ENCODE peak calls at places on chromosomes 6 and 20, in six cellular contexts. One of them, this sample, is unnamed.

GRCh38 chr6:151475653-151476523 is 17.9 kb upstream of the CCDC170 start:
- DNase-seq in mesenchymal stem cell: peak
- DNase-seq in H1: peak
- DNase-seq in neuronal stem cell: no peak
- DNase-seq in IMR-90: peak
- DNase-seq in H9: peak
- DNase-seq in this sample: peak

GRCh38 chr6:157645201-157645795 is 177.7 kb upstream of the SNX9 start:
- DNase-seq in mesenchymal stem cell: no peak
- DNase-seq in IMR-90: no peak
- DNase-seq in neuronal stem cell: no peak
- DNase-seq in H9: no peak
- DNase-seq in H1: no peak
- DNase-seq in this sample: no peak

GRCh38 chr6:14822689-14823088 is 423.2 kb upstream of the JARID2 start:
- DNase-seq in neuronal stem cell: no peak
- DNase-seq in H9: no peak
- DNase-seq in H1: no peak
- DNase-seq in mesenchymal stem cell: no peak
- DNase-seq in IMR-90: peak
- DNase-seq in this sample: no peak

GRCh38 chr6:17413313-17413750 is 19.9 kb downstream of the CAP2 start:
- DNase-seq in H9: no peak
- DNase-seq in H1: no peak
- DNase-seq in IMR-90: peak
- DNase-seq in neuronal stem cell: no peak
- DNase-seq in mesenchymal stem cell: peak
- DNase-seq in this sample: no peak

GRCh38 chr6:87908978-87909802 is 138.5 kb upstream of the SPACA1 start:
- DNase-seq in H1: no peak
- DNase-seq in IMR-90: no peak
- DNase-seq in mesenchymal stem cell: no peak
- DNase-seq in neuronal stem cell: no peak
- DNase-seq in H9: no peak
- DNase-seq in this sample: no peak

GRCh38 chr20:62533591-62534495 is 58.0 kb upstream of the GATA5 start:
- DNase-seq in H1: no peak
- DNase-seq in mesenchymal stem cell: no peak
- DNase-seq in neuronal stem cell: no peak
- DNase-seq in IMR-90: no peak
- DNase-seq in H9: no peak
- DNase-seq in this sample: no peak

GRCh38 chr20:24872291-24873014 is 76.6 kb upstream of the CST7 start:
- DNase-seq in IMR-90: no peak
- DNase-seq in H9: no peak
- DNase-seq in neuronal stem cell: no peak
- DNase-seq in mesenchymal stem cell: no peak
- DNase-seq in H1: no peak
- DNase-seq in this sample: no peak

GRCh38 chr20:31915491-31916280 is 36.2 kb downstream of the PDRG1 start:
- DNase-seq in H9: no peak
- DNase-seq in IMR-90: no peak
- DNase-seq in H1: no peak
- DNase-seq in mesenchymal stem cell: no peak
- DNase-seq in neuronal stem cell: no peak
- DNase-seq in this sample: no peak

GRCh38 chr6:45590225-45590624 is 212.5 kb upstream of the SUPT3H start:
- DNase-seq in H9: no peak
- DNase-seq in IMR-90: peak
- DNase-seq in neuronal stem cell: no peak
- DNase-seq in mesenchymal stem cell: peak
- DNase-seq in H1: peak
- DNase-seq in this sample: peak

GRCh38 chr6:23672737-23673136 is 453.3 kb upstream of the NRSN1 start:
- DNase-seq in mesenchymal stem cell: no peak
- DNase-seq in neuronal stem cell: no peak
- DNase-seq in H9: no peak
- DNase-seq in IMR-90: no peak
- DNase-seq in H1: no peak
- DNase-seq in this sample: no peak

GRCh38 chr6:6439778-6440177 is 119.3 kb upstream of the F13A1 start:
- DNase-seq in H9: no peak
- DNase-seq in H1: no peak
- DNase-seq in mesenchymal stem cell: no peak
- DNase-seq in neuronal stem cell: no peak
- DNase-seq in IMR-90: no peak
- DNase-seq in this sample: no peak

GRCh38 chr20:37204056-37204455 is 24.7 kb upstream of the MROH8 start:
- DNase-seq in neuronal stem cell: no peak
- DNase-seq in mesenchymal stem cell: no peak
- DNase-seq in H9: no peak
- DNase-seq in H1: no peak
- DNase-seq in IMR-90: no peak
- DNase-seq in this sample: no peak

GRCh38 chr6:44002591-44003344 is 124.5 kb downstream of the MRPL14 start:
- DNase-seq in mesenchymal stem cell: peak
- DNase-seq in neuronal stem cell: no peak
- DNase-seq in H1: peak
- DNase-seq in H9: peak
- DNase-seq in IMR-90: peak
- DNase-seq in this sample: peak

GRCh38 chr6:168049277-168049676 is 29.7 kb downstream of the FRMD1 start:
- DNase-seq in neuronal stem cell: no peak
- DNase-seq in H1: no peak
- DNase-seq in mesenchymal stem cell: no peak
- DNase-seq in IMR-90: no peak
- DNase-seq in H9: no peak
- DNase-seq in this sample: no peak

GRCh38 chr6:154909821-154910220 is 85.3 kb upstream of the TIAM2 start:
- DNase-seq in neuronal stem cell: peak
- DNase-seq in mesenchymal stem cell: no peak
- DNase-seq in IMR-90: peak
- DNase-seq in H9: no peak
- DNase-seq in H1: no peak
- DNase-seq in this sample: no peak
- H3K23ac ChIP-seq in neuronal stem cell: no peak
- H3K23ac ChIP-seq in mesenchymal stem cell: no peak
- H3K23ac ChIP-seq in IMR-90: no peak
- H3K23ac ChIP-seq in H9: no peak
- H3K23ac ChIP-seq in H1: no peak
- H3K23ac ChIP-seq in this sample: no peak

DNA sequence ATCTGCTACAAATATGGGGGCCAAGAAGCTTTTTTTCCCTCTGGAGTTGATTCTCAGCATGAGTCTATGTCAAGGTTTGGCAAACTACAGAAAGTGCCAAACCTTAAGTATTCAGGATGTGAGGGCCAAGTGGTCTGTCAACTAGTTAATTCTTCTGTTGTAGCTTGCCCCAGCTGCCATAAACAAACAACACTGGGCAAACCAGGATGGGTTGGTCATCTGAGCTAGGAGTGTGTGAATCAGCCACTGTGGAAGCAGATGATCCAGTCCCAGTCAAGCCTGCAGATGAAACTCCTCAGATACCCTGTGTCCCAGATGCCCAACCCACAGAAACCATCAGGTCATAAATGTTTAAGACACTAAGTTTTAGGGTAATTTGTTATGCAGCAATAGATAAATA is 103.0 kb upstream of the MOCS1 start:
- DNase-seq in IMR-90: no peak
- DNase-seq in H9: no peak
- DNase-seq in H1: no peak
- DNase-seq in mesenchymal stem cell: no peak
- DNase-seq in neuronal stem cell: no peak
- DNase-seq in this sample: no peak
- H4K91ac ChIP-seq in IMR-90: no peak
- H4K91ac ChIP-seq in H9: no peak
- H4K91ac ChIP-seq in H1: no peak
- H4K91ac ChIP-seq in mesenchymal stem cell: no peak
- H4K91ac ChIP-seq in neuronal stem cell: no peak
- H4K91ac ChIP-seq in this sample: no peak

DNA sequence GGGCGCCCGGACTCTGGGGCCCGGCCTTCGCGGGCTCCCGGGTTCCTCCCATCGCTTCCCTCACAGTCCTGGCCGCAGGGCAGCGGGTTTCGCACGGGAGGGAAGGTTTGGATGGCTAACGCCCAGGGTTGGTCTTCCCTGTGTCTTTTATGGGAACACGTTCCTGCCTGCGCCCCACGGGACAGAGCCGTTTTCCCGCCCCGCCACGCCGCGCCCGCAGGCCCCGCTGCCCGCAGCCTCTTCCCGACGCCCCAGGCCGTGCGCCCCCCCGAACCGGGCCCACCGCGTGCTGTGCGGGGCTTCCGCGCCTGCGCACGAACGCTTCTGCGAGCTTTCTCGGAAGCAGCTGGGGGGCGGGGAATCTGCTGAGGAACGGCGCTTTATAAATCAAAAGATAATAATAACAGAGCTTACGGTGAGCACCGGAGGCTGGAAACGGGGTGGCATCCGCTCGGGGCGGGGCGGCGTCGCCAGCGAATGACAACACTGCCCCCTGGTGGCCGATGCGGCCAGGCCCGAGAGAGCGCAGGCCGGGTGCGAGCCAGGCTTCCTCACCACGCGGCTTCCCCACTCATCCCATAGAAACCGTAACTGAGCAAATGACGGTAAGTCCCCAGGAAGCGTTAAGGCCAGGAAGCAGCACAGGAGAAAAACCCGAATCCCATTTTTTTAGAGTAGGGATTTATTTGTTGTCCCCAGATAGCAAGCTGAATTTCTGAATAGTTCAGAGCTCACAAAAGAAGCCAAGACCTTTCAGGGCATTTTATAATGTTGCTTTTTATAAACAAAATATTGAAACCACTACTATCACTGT is 116.4 kb downstream of the MYLK4 start:
- DNase-seq in H1: peak
- DNase-seq in IMR-90: peak
- DNase-seq in neuronal stem cell: peak
- DNase-seq in H9: peak
- DNase-seq in mesenchymal stem cell: peak
- DNase-seq in this sample: peak
- H3K4ac ChIP-seq in H1: no peak
- H3K4ac ChIP-seq in IMR-90: peak
- H3K4ac ChIP-seq in neuronal stem cell: peak
- H3K4ac ChIP-seq in H9: no peak
- H3K4ac ChIP-seq in mesenchymal stem cell: no peak
- H3K4ac ChIP-seq in this sample: no peak

GRCh38 chr6:13495112-13495765 is 7.8 kb upstream of the GFOD1 start:
- DNase-seq in IMR-90: no peak
- DNase-seq in neuronal stem cell: no peak
- DNase-seq in H1: no peak
- DNase-seq in mesenchymal stem cell: no peak
- DNase-seq in H9: no peak
- DNase-seq in this sample: no peak
- H3K23ac ChIP-seq in IMR-90: no peak
- H3K23ac ChIP-seq in neuronal stem cell: no peak
- H3K23ac ChIP-seq in H1: no peak
- H3K23ac ChIP-seq in mesenchymal stem cell: no peak
- H3K23ac ChIP-seq in H9: no peak
- H3K23ac ChIP-seq in this sample: no peak

GRCh38 chr6:25486580-25486979 is 165.4 kb upstream of the SCGN start:
- DNase-seq in mesenchymal stem cell: no peak
- DNase-seq in IMR-90: no peak
- DNase-seq in H1: no peak
- DNase-seq in H9: no peak
- DNase-seq in neuronal stem cell: no peak
- DNase-seq in this sample: no peak

GRCh38 chr6:25487012-25487411 is 165.0 kb upstream of the SCGN start:
- DNase-seq in IMR-90: no peak
- DNase-seq in mesenchymal stem cell: no peak
- DNase-seq in H1: no peak
- DNase-seq in H9: no peak
- DNase-seq in neuronal stem cell: no peak
- DNase-seq in this sample: no peak

GRCh38 chr6:25488156-25488555 is 163.9 kb upstream of the SCGN start:
- DNase-seq in IMR-90: no peak
- DNase-seq in H9: no peak
- DNase-seq in H1: no peak
- DNase-seq in neuronal stem cell: no peak
- DNase-seq in mesenchymal stem cell: no peak
- DNase-seq in this sample: no peak

GRCh38 chr6:25484900-25485299 is 167.1 kb upstream of the SCGN start:
- DNase-seq in H1: no peak
- DNase-seq in mesenchymal stem cell: no peak
- DNase-seq in H9: no peak
- DNase-seq in neuronal stem cell: no peak
- DNase-seq in IMR-90: no peak
- DNase-seq in this sample: no peak

DNA sequence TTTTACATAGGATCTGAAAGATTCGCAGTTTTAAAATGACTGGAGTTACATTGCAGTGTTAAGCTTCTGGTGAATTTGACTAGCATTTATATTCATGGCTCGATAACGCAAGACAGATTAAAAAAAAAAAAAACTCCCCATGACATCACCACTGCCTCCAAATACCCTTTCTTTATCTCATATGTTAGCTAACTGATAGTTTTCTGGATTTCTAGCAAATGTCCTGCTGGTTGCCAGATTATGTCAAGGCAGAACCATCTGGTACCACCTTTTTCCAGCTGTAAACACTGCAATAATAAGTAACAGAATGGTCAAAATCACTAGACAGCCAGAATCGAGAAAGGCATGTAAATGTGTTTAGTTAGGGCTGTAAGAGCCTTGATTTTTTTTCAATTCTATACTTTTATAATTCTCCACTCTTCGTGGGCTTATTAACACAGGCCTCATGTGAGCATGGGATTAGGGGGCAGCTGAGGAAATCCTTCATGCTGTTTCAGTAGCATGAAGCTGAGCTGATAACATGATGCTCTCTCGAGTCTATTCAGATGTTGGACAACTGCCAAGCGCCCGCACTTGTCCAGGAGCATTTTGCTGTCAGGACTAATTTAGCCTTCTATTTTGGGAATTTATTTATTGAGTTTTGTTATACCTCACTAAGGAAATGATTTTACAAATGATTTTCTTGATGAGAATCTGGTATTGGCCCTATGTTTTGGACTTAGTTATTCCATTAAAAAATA is 166.0 kb upstream of the SCGN start:
- DNase-seq in H9: no peak
- DNase-seq in H1: no peak
- DNase-seq in IMR-90: no peak
- DNase-seq in mesenchymal stem cell: no peak
- DNase-seq in neuronal stem cell: no peak
- DNase-seq in this sample: no peak
- H4K91ac ChIP-seq in H9: no peak
- H4K91ac ChIP-seq in H1: no peak
- H4K91ac ChIP-seq in IMR-90: no peak
- H4K91ac ChIP-seq in mesenchymal stem cell: no peak
- H4K91ac ChIP-seq in neuronal stem cell: no peak
- H4K91ac ChIP-seq in this sample: no peak